ENCODE peak calls at places on chromosomes 11 and 22, in eight cellular contexts. S is heart left ventricle, Z is fibroblast of lung, C is psoas muscle, N is right lobe of liver, X is left ventricle myocardium inferior, U is keratinocyte, L is heart right ventricle. A is an unnamed sample.

GRCh38 chr11:112826788-112827187 is 134.4 kb upstream of the NCAM1 start:
- DNase-seq in L (no peak), U (no peak), C (no peak), S (no peak), N (no peak), Z (no peak), X (no peak), A (no peak)

GRCh38 chr22:40654522-40655167 is 18.1 kb upstream of the MRTFA start:
- DNase-seq in X (peak; percentile 68), N (peak; percentile 69), C (peak; percentile 83), U (no peak), S (peak; percentile 74), Z (peak; percentile 87), L (peak; percentile 64), A (peak; percentile 80)

GRCh38 chr11:115202900-115203552 is 301.2 kb downstream of the CADM1 start:
- DNase-seq in N (no peak), X (no peak), L (no peak), S (no peak), C (no peak), Z (no peak), U (no peak), A (no peak)

GRCh38 chr11:9529333-9529648 is 44.2 kb upstream of the WEE1 start:
- DNase-seq in L (peak; percentile 58), U (no peak), N (no peak), C (peak; percentile 61), Z (peak; percentile 37), X (peak; percentile 26), S (no peak), A (peak; percentile 19)

GRCh38 chr11:45061641-45062040 is 84.8 kb upstream of the PRDM11 start:
- DNase-seq in Z (no peak), U (no peak), S (no peak), N (no peak), L (no peak), X (no peak), C (no peak), A (no peak)

GRCh38 chr11:69718147-69718546 is 14.3 kb upstream of the FGF19 start:
- DNase-seq in Z (peak; percentile 30), C (no peak), S (no peak), N (no peak), X (peak; percentile 36), U (no peak), L (peak; percentile 51), A (peak; percentile 48)

GRCh38 chr11:74141274-74141695 is 29.5 kb downstream of the C2CD3 start:
- DNase-seq in C (no peak), U (no peak), L (no peak), X (no peak), N (no peak), Z (no peak), S (no peak), A (no peak)

GRCh38 chr22:38727530-38728451 is 22.0 kb downstream of the GTPBP1 start:
- DNase-seq in N (peak; percentile 37), X (no peak), L (no peak), C (peak; percentile 34), S (no peak), Z (no peak), U (no peak), A (no peak)

GRCh38 chr11:76927160-76927559 is 66.4 kb downstream of the ACER3 start:
- DNase-seq in S (no peak), X (no peak), Z (no peak), N (no peak), U (no peak), C (no peak), L (no peak), A (no peak)

GRCh38 chr11:34926101-34926830 is 9.8 kb downstream of the PDHX start:
- DNase-seq in U (no peak), N (no peak), C (no peak), X (no peak), S (no peak), Z (peak; percentile 76), L (no peak), A (peak; percentile 54)

GRCh38 chr11:13769188-13769587 is 100.7 kb downstream of the FAR1 start:
- DNase-seq in C (no peak), S (no peak), L (no peak), X (no peak), U (no peak), N (no peak), Z (no peak), A (no peak)

GRCh38 chr11:12245091-12245490 is 132.3 kb upstream of the PARVA start:
- DNase-seq in Z (no peak), C (peak; percentile 66), L (peak; percentile 37), U (no peak), S (no peak), X (no peak), N (no peak), A (no peak)

GRCh38 chr22:49023879-49024774 is 803.5 kb downstream of the BRD1 start:
- DNase-seq in C (peak; percentile 17), N (peak; percentile 30), X (no peak), S (peak; percentile 46), Z (no peak), L (no peak), U (no peak), A (no peak)

GRCh38 chr11:123475478-123475877 is 45.4 kb downstream of the GRAMD1B start:
- DNase-seq in X (no peak), N (no peak), L (no peak), U (no peak), S (no peak), Z (peak; percentile 7), C (no peak), A (peak; percentile 25)

GRCh38 chr11:86447763-86448480 is 73.2 kb downstream of the CCDC81 start:
- DNase-seq in X (no peak), L (no peak), U (no peak), S (no peak), N (no peak), C (no peak), Z (no peak), A (no peak)

GRCh38 chr11:122198291-122198983 is 82.4 kb upstream of the BLID start:
- DNase-seq in C (no peak), Z (peak; percentile 48), X (no peak), N (no peak), U (no peak), L (no peak), S (no peak), A (no peak)
- H3K4me1 ChIP-seq in C (peaks cover 17% of the 10 kb centered on the region), Z (peaks cover 37% of the 10 kb centered on the region), X (peaks cover 31% of the 10 kb centered on the region), N (peaks cover 6% of the 10 kb centered on the region), U (peaks cover 58% of the 10 kb centered on the region), L (peaks cover 23% of the 10 kb centered on the region), S (no peaks in the 10 kb centered on the region), A (peaks cover 18% of the 10 kb centered on the region)

GRCh38 chr11:120400564-120401364 is 64.6 kb downstream of the ARHGEF12 start:
- DNase-seq in N (no peak), S (no peak), U (peak; percentile 62), C (no peak), Z (peak; percentile 99), L (no peak), X (no peak), A (peak; percentile 85)
- H3K4me1 ChIP-seq in N (peaks cover 24% of the 10 kb centered on the region), S (peaks cover 6% of the 10 kb centered on the region), U (peaks cover 37% of the 10 kb centered on the region), C (peaks cover 73% of the 10 kb centered on the region), Z (peaks cover 7% of the 10 kb centered on the region), L (peaks cover 83% of the 10 kb centered on the region), X (peaks cover 92% of the 10 kb centered on the region), A (peaks cover 24% of the 10 kb centered on the region)

DNA sequence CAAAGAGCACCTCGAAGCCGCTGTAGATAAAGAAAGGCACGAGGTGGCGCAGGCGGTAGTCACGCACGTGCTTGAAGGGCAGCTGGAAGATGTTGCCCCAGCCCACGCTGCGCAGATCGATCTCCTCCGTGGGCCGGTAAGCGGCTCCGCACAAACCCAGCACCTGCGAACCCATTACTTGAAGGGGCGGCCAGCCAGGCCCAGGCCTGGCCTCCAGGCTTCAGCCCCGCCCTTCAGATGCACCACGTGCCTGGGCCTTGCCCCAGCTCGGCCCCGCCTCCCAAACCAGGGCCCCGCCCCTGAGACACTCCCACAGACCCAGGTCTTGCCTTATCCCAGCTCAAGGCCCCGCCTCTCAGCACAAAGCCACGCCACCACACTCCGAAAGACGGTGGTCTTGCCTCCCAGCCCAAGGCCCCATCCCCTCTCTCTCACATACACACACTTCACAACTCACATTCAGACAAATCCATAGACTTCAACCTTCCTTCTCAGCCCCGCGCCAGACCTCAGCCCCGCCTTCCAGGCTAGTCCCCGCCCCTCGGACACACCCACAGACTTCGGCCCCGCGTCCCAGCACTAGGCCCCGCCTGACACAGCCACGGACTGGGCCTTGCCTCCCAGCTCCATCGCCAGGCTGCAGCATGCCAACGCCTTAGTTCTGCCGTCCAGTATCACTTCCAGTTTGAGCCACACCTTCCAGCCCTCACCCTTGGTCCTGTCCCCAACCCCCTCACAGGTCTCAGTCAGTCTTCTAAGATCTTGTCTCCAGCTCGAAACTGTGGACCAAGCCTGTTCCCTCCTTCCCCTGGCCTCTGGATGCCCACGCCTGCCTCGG is 7.1 kb downstream of the UNC93B1 start:
- DNase-seq in L (peak; percentile 67), S (peak; percentile 86), N (no peak), X (peak; percentile 58), C (peak; percentile 80), U (no peak), Z (peak; percentile 46), A (peak; percentile 52)
- H3K4me1 ChIP-seq in L (no peaks in the 10 kb centered on the region), S (no peaks in the 10 kb centered on the region), N (no peaks in the 10 kb centered on the region), X (peaks cover under 1% of the 10 kb centered on the region), C (no peaks in the 10 kb centered on the region), U (no peaks in the 10 kb centered on the region), Z (no peaks in the 10 kb centered on the region), A (no peaks in the 10 kb centered on the region)

GRCh38 chr11:128422576-128423370 is 164.6 kb downstream of the ETS1 start:
- DNase-seq in L (peak; percentile 66), N (no peak), S (no peak), U (no peak), Z (no peak), C (peak; percentile 57), X (peak; percentile 47), A (no peak)

GRCh38 chr11:128421577-128421976 is 165.8 kb downstream of the ETS1 start:
- DNase-seq in N (no peak), U (no peak), Z (peak; percentile 46), X (no peak), C (no peak), S (no peak), L (no peak), A (no peak)

GRCh38 chr11:128420943-128421342 is 166.4 kb downstream of the ETS1 start:
- DNase-seq in S (no peak), X (no peak), L (no peak), C (no peak), N (no peak), U (no peak), Z (peak; percentile 90), A (no peak)

GRCh38 chr11:128419012-128419767 is 168.2 kb downstream of the ETS1 start:
- DNase-seq in U (no peak), L (no peak), X (no peak), S (no peak), N (no peak), Z (no peak), C (no peak), A (no peak)

DNA sequence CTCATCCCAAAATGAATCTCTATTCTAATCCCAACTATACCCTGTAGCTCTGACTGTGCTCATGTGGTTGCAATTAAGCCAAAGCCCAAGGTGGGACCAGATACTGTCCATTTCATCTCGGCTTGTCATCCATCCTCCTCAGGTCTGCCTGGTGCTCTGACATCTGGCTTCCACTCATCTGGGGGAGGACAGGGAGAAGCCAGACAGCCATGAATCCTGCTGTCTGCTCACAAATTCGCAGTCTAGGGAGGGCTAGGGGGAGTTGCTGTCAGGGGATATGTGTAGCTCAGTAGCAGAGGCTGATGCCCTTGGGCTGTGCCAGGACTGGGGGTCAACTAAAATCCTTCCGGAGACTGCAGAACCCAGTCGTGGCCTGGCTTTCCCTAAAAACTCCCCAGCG is 167.1 kb downstream of the ETS1 start:
- DNase-seq in X (no peak), C (no peak), Z (no peak), L (no peak), U (no peak), N (no peak), S (no peak), A (no peak)
- H3K4me1 ChIP-seq in X (peaks cover 53% of the 10 kb centered on the region), C (peaks cover 43% of the 10 kb centered on the region), Z (peaks cover 20% of the 10 kb centered on the region), L (peaks cover 69% of the 10 kb centered on the region), U (no peaks in the 10 kb centered on the region), N (no peaks in the 10 kb centered on the region), S (peaks cover 8% of the 10 kb centered on the region), A (peaks cover 17% of the 10 kb centered on the region)

GRCh38 chr11:559020-559620 is 1.4 kb downstream of the LMNTD2 start:
- DNase-seq in X (no peak), N (peak; percentile 55), Z (no peak), S (no peak), U (no peak), L (no peak), C (no peak), A (no peak)
- H3K4me1 ChIP-seq in X (peaks cover 36% of the 10 kb centered on the region), N (peaks cover 16% of the 10 kb centered on the region), Z (peaks cover 4% of the 10 kb centered on the region), S (no peaks in the 10 kb centered on the region), U (peaks cover 15% of the 10 kb centered on the region), L (peaks cover 29% of the 10 kb centered on the region), C (peaks cover 15% of the 10 kb centered on the region), A (peaks cover 10% of the 10 kb centered on the region)

A was measured in SJCRH30.